ENCODE peak calls at places on chromosomes 3 and 15, in six cellular contexts. One of them, this sample, is unnamed.

GRCh38 chr3:14768182-14768790 is 50.5 kb upstream of the FGD5 start:
- DNase-seq in psoas muscle: no peak
- DNase-seq in pancreas: no peak
- DNase-seq in astrocyte: no peak
- DNase-seq in fibroblast of the aortic adventitia: no peak
- DNase-seq in H1: peak; percentile 40
- DNase-seq in this sample: no peak

GRCh38 chr3:32684029-32684799 is 774 bp upstream of the CNOT10 start:
- DNase-seq in H1: no peak
- DNase-seq in astrocyte: no peak
- DNase-seq in fibroblast of the aortic adventitia: no peak
- DNase-seq in pancreas: no peak
- DNase-seq in psoas muscle: no peak
- DNase-seq in this sample: no peak

GRCh38 chr3:195909645-195910498 is 1.5 kb upstream of the TNK2 start:
- DNase-seq in fibroblast of the aortic adventitia: peak; percentile 59
- DNase-seq in pancreas: peak; percentile 85
- DNase-seq in psoas muscle: peak; percentile 87
- DNase-seq in H1: peak; percentile 86
- DNase-seq in astrocyte: peak; percentile 38
- DNase-seq in this sample: peak; percentile 73

GRCh38 chr15:61144055-61144454 is 85.0 kb downstream of the RORA start:
- DNase-seq in astrocyte: no peak
- DNase-seq in H1: no peak
- DNase-seq in fibroblast of the aortic adventitia: no peak
- DNase-seq in psoas muscle: no peak
- DNase-seq in pancreas: no peak
- DNase-seq in this sample: no peak

GRCh38 chr3:50503947-50504346 is 513 bp upstream of the CACNA2D2 start:
- DNase-seq in psoas muscle: no peak
- DNase-seq in astrocyte: no peak
- DNase-seq in H1: no peak
- DNase-seq in fibroblast of the aortic adventitia: no peak
- DNase-seq in pancreas: no peak
- DNase-seq in this sample: no peak

GRCh38 chr15:62779041-62779810 is 263.3 kb upstream of the TPM1 start:
- DNase-seq in psoas muscle: no peak
- DNase-seq in astrocyte: peak; percentile 62
- DNase-seq in H1: no peak
- DNase-seq in pancreas: no peak
- DNase-seq in fibroblast of the aortic adventitia: peak; percentile 75
- DNase-seq in this sample: peak; percentile 58

GRCh38 chr3:150351398-150351797 is 56.7 kb upstream of the TSC22D2 start:
- DNase-seq in fibroblast of the aortic adventitia: no peak
- DNase-seq in H1: no peak
- DNase-seq in pancreas: no peak
- DNase-seq in astrocyte: no peak
- DNase-seq in psoas muscle: no peak
- DNase-seq in this sample: no peak

GRCh38 chr15:69074011-69074842 is 59.7 kb downstream of the NOX5 start:
- DNase-seq in psoas muscle: peak; percentile 29
- DNase-seq in fibroblast of the aortic adventitia: peak; percentile 42
- DNase-seq in pancreas: peak; percentile 51
- DNase-seq in H1: peak; percentile 81
- DNase-seq in astrocyte: peak; percentile 66
- DNase-seq in this sample: peak; percentile 39

GRCh38 chr3:127217594-127218456 is 24.9 kb downstream of the PRR23E start:
- DNase-seq in H1: no peak
- DNase-seq in fibroblast of the aortic adventitia: peak; percentile 27
- DNase-seq in pancreas: no peak
- DNase-seq in astrocyte: no peak
- DNase-seq in psoas muscle: no peak
- DNase-seq in this sample: peak; percentile 81

GRCh38 chr3:191329654-191330308 is 545 bp downstream of the UTS2B start:
- DNase-seq in psoas muscle: peak; percentile 45
- DNase-seq in fibroblast of the aortic adventitia: peak; percentile 70
- DNase-seq in astrocyte: peak; percentile 63
- DNase-seq in H1: peak; percentile 52
- DNase-seq in pancreas: peak; percentile 53
- DNase-seq in this sample: peak; percentile 56

GRCh38 chr15:91908401-91908800 is 54.9 kb downstream of the SLCO3A1 start:
- DNase-seq in psoas muscle: no peak
- DNase-seq in fibroblast of the aortic adventitia: peak; percentile 53
- DNase-seq in pancreas: no peak
- DNase-seq in astrocyte: peak; percentile 72
- DNase-seq in H1: no peak
- DNase-seq in this sample: peak; percentile 60

GRCh38 chr3:42702066-42702951 is at the start of gene HHATL:
- DNase-seq in H1: peak; percentile 45
- DNase-seq in astrocyte: no peak
- DNase-seq in fibroblast of the aortic adventitia: no peak
- DNase-seq in psoas muscle: peak; percentile 70
- DNase-seq in pancreas: no peak
- DNase-seq in this sample: no peak
- H3K4me3 ChIP-seq in H1: no peak within 1 kb of the TSS
- H3K4me3 ChIP-seq in astrocyte: no peak within 1 kb of the TSS
- H3K4me3 ChIP-seq in fibroblast of the aortic adventitia: no peak within 1 kb of the TSS
- H3K4me3 ChIP-seq in psoas muscle: peak within 1 kb of the TSS; percentile 67
- H3K4me3 ChIP-seq in pancreas: no peak within 1 kb of the TSS
- H3K4me3 ChIP-seq in this sample: no peak within 1 kb of the TSS

DNA sequence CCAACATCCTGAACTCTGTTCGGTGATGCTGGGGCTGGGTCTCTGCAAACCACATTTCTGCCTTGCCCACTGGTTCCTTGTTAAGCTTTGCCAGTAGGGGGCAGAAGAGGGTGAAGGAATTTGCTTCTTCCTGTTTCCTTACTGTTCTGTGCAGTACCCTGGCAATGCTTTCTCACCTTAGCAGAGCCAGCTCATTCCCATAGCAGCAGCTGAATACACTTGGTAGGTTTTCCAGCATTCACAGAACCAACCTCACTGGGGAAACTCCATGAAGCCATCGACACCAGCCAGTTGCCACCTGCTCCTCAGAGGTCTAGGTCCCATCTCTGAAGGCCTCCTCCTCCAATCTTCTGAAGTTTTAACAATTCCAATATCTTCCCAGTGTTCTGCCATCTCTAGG is 308.4 kb downstream of the PDCD6IP start:
- DNase-seq in H1: peak; percentile 73
- DNase-seq in psoas muscle: no peak
- DNase-seq in astrocyte: no peak
- DNase-seq in pancreas: no peak
- DNase-seq in fibroblast of the aortic adventitia: no peak
- DNase-seq in this sample: no peak
- TF ChIP-seq CTCF in H1: peak; percentile 92
- TF ChIP-seq CTCF in psoas muscle: no peak
- TF ChIP-seq CTCF in astrocyte: peak; percentile 40
- TF ChIP-seq CTCF in pancreas: no peak
- TF ChIP-seq CTCF in fibroblast of the aortic adventitia: peak; percentile 17
- TF ChIP-seq CTCF in this sample: peak; percentile 19

GRCh38 chr15:28099555-28100140 is 533 bp upstream of the OCA2 start:
- DNase-seq in H1: no peak
- DNase-seq in pancreas: no peak
- DNase-seq in astrocyte: no peak
- DNase-seq in psoas muscle: no peak
- DNase-seq in fibroblast of the aortic adventitia: no peak
- DNase-seq in this sample: no peak
- H3K4me3 ChIP-seq in H1: peak overlapping the region; percentile 41
- H3K4me3 ChIP-seq in pancreas: peak overlapping the region; percentile 36
- H3K4me3 ChIP-seq in astrocyte: no peak overlapping the region
- H3K4me3 ChIP-seq in psoas muscle: peak overlapping the region; percentile 50
- H3K4me3 ChIP-seq in fibroblast of the aortic adventitia: no peak overlapping the region
- H3K4me3 ChIP-seq in this sample: no peak overlapping the region

GRCh38 chr3:57006949-57007419 is 53.5 kb upstream of the SPATA12 start:
- DNase-seq in pancreas: peak; percentile 50
- DNase-seq in psoas muscle: no peak
- DNase-seq in H1: peak; percentile 72
- DNase-seq in fibroblast of the aortic adventitia: peak; percentile 68
- DNase-seq in astrocyte: peak; percentile 38
- DNase-seq in this sample: peak; percentile 72
- TF ChIP-seq CTCF in pancreas: no peak
- TF ChIP-seq CTCF in psoas muscle: peak; percentile 17
- TF ChIP-seq CTCF in H1: peak; percentile 72
- TF ChIP-seq CTCF in fibroblast of the aortic adventitia: peak; percentile 32
- TF ChIP-seq CTCF in astrocyte: peak; percentile 8
- TF ChIP-seq CTCF in this sample: peak; percentile 34

GRCh38 chr15:89406756-89407650 is 72.4 kb upstream of the POLG start:
- DNase-seq in fibroblast of the aortic adventitia: no peak
- DNase-seq in H1: no peak
- DNase-seq in pancreas: no peak
- DNase-seq in psoas muscle: no peak
- DNase-seq in astrocyte: no peak
- DNase-seq in this sample: no peak

GRCh38 chr15:89406218-89406716 is 71.6 kb upstream of the POLG start:
- DNase-seq in pancreas: no peak
- DNase-seq in astrocyte: no peak
- DNase-seq in H1: no peak
- DNase-seq in fibroblast of the aortic adventitia: no peak
- DNase-seq in psoas muscle: no peak
- DNase-seq in this sample: no peak

GRCh38 chr15:89409184-89409992 is 74.8 kb upstream of the POLG start:
- DNase-seq in pancreas: no peak
- DNase-seq in H1: no peak
- DNase-seq in fibroblast of the aortic adventitia: no peak
- DNase-seq in astrocyte: no peak
- DNase-seq in psoas muscle: no peak
- DNase-seq in this sample: no peak

GRCh38 chr15:89409993-89410767 is 75.6 kb upstream of the POLG start:
- DNase-seq in fibroblast of the aortic adventitia: no peak
- DNase-seq in psoas muscle: no peak
- DNase-seq in astrocyte: no peak
- DNase-seq in H1: no peak
- DNase-seq in pancreas: no peak
- DNase-seq in this sample: no peak

GRCh38 chr15:89408512-89409183 is 74.0 kb upstream of the POLG start:
- DNase-seq in astrocyte: no peak
- DNase-seq in pancreas: no peak
- DNase-seq in fibroblast of the aortic adventitia: peak; percentile 19
- DNase-seq in H1: no peak
- DNase-seq in psoas muscle: no peak
- DNase-seq in this sample: no peak
- H3K4me3 ChIP-seq in astrocyte: peak overlapping the region; percentile 35
- H3K4me3 ChIP-seq in pancreas: peak overlapping the region; percentile 36
- H3K4me3 ChIP-seq in fibroblast of the aortic adventitia: peak overlapping the region; percentile 48
- H3K4me3 ChIP-seq in H1: no peak overlapping the region
- H3K4me3 ChIP-seq in psoas muscle: peak overlapping the region; percentile 47
- H3K4me3 ChIP-seq in this sample: peak overlapping the region; percentile 43

GRCh38 chr15:33226559-33227181 is 32.2 kb upstream of the FMN1 start:
- DNase-seq in fibroblast of the aortic adventitia: no peak
- DNase-seq in psoas muscle: no peak
- DNase-seq in astrocyte: peak; percentile 24
- DNase-seq in pancreas: peak; percentile 12
- DNase-seq in H1: no peak
- DNase-seq in this sample: peak; percentile 13
- TF ChIP-seq CTCF in fibroblast of the aortic adventitia: no peak
- TF ChIP-seq CTCF in psoas muscle: peak; percentile 60
- TF ChIP-seq CTCF in astrocyte: peak; percentile 19
- TF ChIP-seq CTCF in pancreas: peak; percentile 21
- TF ChIP-seq CTCF in H1: peak; percentile 58
- TF ChIP-seq CTCF in this sample: peak; percentile 21

This sample was measured in AG10803.